ENCODE peak calls at places on chromosomes 16 and 17, in seven cellular contexts. One of them, this sample, is unnamed.

GRCh38 chr17:58525239-58525638 is 10.8 kb upstream of the MTMR4 start:
- DNase-seq in tibial nerve: peak
- DNase-seq in GM12865: no peak
- DNase-seq in LNCaP clone FGC: no peak
- DNase-seq in ascending aorta: no peak
- DNase-seq in lower leg skin: no peak
- DNase-seq in AG10803: peak
- DNase-seq in this sample: peak

GRCh38 chr17:6061290-6061689 is 8.9 kb upstream of the WSCD1 start:
- DNase-seq in tibial nerve: no peak
- DNase-seq in GM12865: no peak
- DNase-seq in LNCaP clone FGC: no peak
- DNase-seq in ascending aorta: peak
- DNase-seq in lower leg skin: no peak
- DNase-seq in AG10803: peak
- DNase-seq in this sample: no peak

GRCh38 chr17:5700791-5701190 is 116.5 kb upstream of the NLRP1 start:
- DNase-seq in tibial nerve: no peak
- DNase-seq in GM12865: no peak
- DNase-seq in LNCaP clone FGC: no peak
- DNase-seq in ascending aorta: no peak
- DNase-seq in lower leg skin: no peak
- DNase-seq in AG10803: no peak
- DNase-seq in this sample: no peak

GRCh38 chr16:12245088-12245922 is 268.8 kb downstream of the SNX29 start:
- DNase-seq in tibial nerve: no peak
- DNase-seq in GM12865: no peak
- DNase-seq in LNCaP clone FGC: no peak
- DNase-seq in ascending aorta: no peak
- DNase-seq in lower leg skin: no peak
- DNase-seq in AG10803: no peak
- DNase-seq in this sample: no peak

GRCh38 chr16:26952411-26952810 is 114.3 kb upstream of the C16orf82 start:
- DNase-seq in tibial nerve: no peak
- DNase-seq in GM12865: no peak
- DNase-seq in LNCaP clone FGC: no peak
- DNase-seq in ascending aorta: no peak
- DNase-seq in lower leg skin: no peak
- DNase-seq in AG10803: no peak
- DNase-seq in this sample: no peak

GRCh38 chr17:31494259-31495048 is 103.0 kb downstream of the RAB11FIP4 start:
- DNase-seq in tibial nerve: no peak
- DNase-seq in GM12865: peak
- DNase-seq in LNCaP clone FGC: no peak
- DNase-seq in ascending aorta: no peak
- DNase-seq in lower leg skin: no peak
- DNase-seq in AG10803: no peak
- DNase-seq in this sample: no peak

GRCh38 chr16:78770353-78771091 is 671.1 kb downstream of the WWOX start:
- DNase-seq in tibial nerve: peak
- DNase-seq in GM12865: peak
- DNase-seq in LNCaP clone FGC: no peak
- DNase-seq in ascending aorta: no peak
- DNase-seq in lower leg skin: peak
- DNase-seq in AG10803: peak
- DNase-seq in this sample: peak

GRCh38 chr17:51997723-51998122 is 160.8 kb downstream of the CA10 start:
- DNase-seq in tibial nerve: no peak
- DNase-seq in GM12865: no peak
- DNase-seq in LNCaP clone FGC: no peak
- DNase-seq in ascending aorta: no peak
- DNase-seq in lower leg skin: no peak
- DNase-seq in AG10803: no peak
- DNase-seq in this sample: no peak

GRCh38 chr17:6831662-6832263 is at the start of gene TEKT1:
- DNase-seq in tibial nerve: peak
- DNase-seq in GM12865: peak
- DNase-seq in LNCaP clone FGC: peak
- DNase-seq in ascending aorta: peak
- DNase-seq in lower leg skin: peak
- DNase-seq in AG10803: peak
- DNase-seq in this sample: peak

GRCh38 chr17:77445030-77445907 is 304.5 kb downstream of the SEC14L1 start:
- DNase-seq in tibial nerve: peak
- DNase-seq in GM12865: peak
- DNase-seq in LNCaP clone FGC: no peak
- DNase-seq in ascending aorta: no peak
- DNase-seq in lower leg skin: no peak
- DNase-seq in AG10803: peak
- DNase-seq in this sample: peak

GRCh38 chr16:89716493-89716892 is 4.2 kb downstream of the VPS9D1 start:
- DNase-seq in tibial nerve: no peak
- DNase-seq in GM12865: no peak
- DNase-seq in LNCaP clone FGC: no peak
- DNase-seq in ascending aorta: no peak
- DNase-seq in lower leg skin: no peak
- DNase-seq in AG10803: no peak
- DNase-seq in this sample: no peak

GRCh38 chr17:65558311-65558682 is 3.2 kb downstream of the AXIN2 start:
- DNase-seq in tibial nerve: no peak
- DNase-seq in GM12865: no peak
- DNase-seq in LNCaP clone FGC: no peak
- DNase-seq in ascending aorta: no peak
- DNase-seq in lower leg skin: no peak
- DNase-seq in AG10803: no peak
- DNase-seq in this sample: no peak

GRCh38 chr17:81558941-81559806 is 7.0 kb upstream of the FAAP100 start:
- DNase-seq in tibial nerve: no peak
- DNase-seq in GM12865: no peak
- DNase-seq in LNCaP clone FGC: no peak
- DNase-seq in ascending aorta: no peak
- DNase-seq in lower leg skin: no peak
- DNase-seq in AG10803: no peak
- DNase-seq in this sample: no peak

GRCh38 chr16:72298947-72299346 is 127.0 kb upstream of the PMFBP1 start:
- DNase-seq in tibial nerve: no peak
- DNase-seq in GM12865: no peak
- DNase-seq in LNCaP clone FGC: no peak
- DNase-seq in ascending aorta: no peak
- DNase-seq in lower leg skin: no peak
- DNase-seq in AG10803: no peak
- DNase-seq in this sample: no peak

GRCh38 chr17:77721823-77722160 is 236.7 kb upstream of the TNRC6C start:
- DNase-seq in tibial nerve: no peak
- DNase-seq in GM12865: no peak
- DNase-seq in LNCaP clone FGC: no peak
- DNase-seq in ascending aorta: no peak
- DNase-seq in lower leg skin: peak
- DNase-seq in AG10803: no peak
- DNase-seq in this sample: no peak

GRCh38 chr16:89246903-89247733 is 29.6 kb downstream of the ZNF778 start:
- DNase-seq in tibial nerve: peak
- DNase-seq in GM12865: peak
- DNase-seq in LNCaP clone FGC: no peak
- DNase-seq in ascending aorta: no peak
- DNase-seq in lower leg skin: peak
- DNase-seq in AG10803: peak
- DNase-seq in this sample: peak

GRCh38 chr16:27498426-27498825 is 51.3 kb downstream of the GTF3C1 start:
- DNase-seq in tibial nerve: no peak
- DNase-seq in GM12865: no peak
- DNase-seq in LNCaP clone FGC: no peak
- DNase-seq in ascending aorta: no peak
- DNase-seq in lower leg skin: no peak
- DNase-seq in AG10803: no peak
- DNase-seq in this sample: no peak

GRCh38 chr16:24452724-24453123 is 86.6 kb upstream of the RBBP6 start:
- DNase-seq in tibial nerve: no peak
- DNase-seq in GM12865: no peak
- DNase-seq in LNCaP clone FGC: no peak
- DNase-seq in ascending aorta: no peak
- DNase-seq in lower leg skin: no peak
- DNase-seq in AG10803: no peak
- DNase-seq in this sample: no peak

GRCh38 chr17:83071966-83072562 is 7.3 kb upstream of the METRNL start:
- DNase-seq in tibial nerve: no peak
- DNase-seq in GM12865: no peak
- DNase-seq in LNCaP clone FGC: no peak
- DNase-seq in ascending aorta: no peak
- DNase-seq in lower leg skin: no peak
- DNase-seq in AG10803: no peak
- DNase-seq in this sample: no peak

GRCh38 chr16:3637371-3637923 is 17.0 kb upstream of the DNASE1 start:
- DNase-seq in tibial nerve: no peak
- DNase-seq in GM12865: peak
- DNase-seq in LNCaP clone FGC: no peak
- DNase-seq in ascending aorta: no peak
- DNase-seq in lower leg skin: peak
- DNase-seq in AG10803: peak
- DNase-seq in this sample: peak

GRCh38 chr16:90077757-90078593 is 844 bp upstream of the PRDM7 start:
- DNase-seq in tibial nerve: no peak
- DNase-seq in GM12865: peak
- DNase-seq in LNCaP clone FGC: no peak
- DNase-seq in ascending aorta: no peak
- DNase-seq in lower leg skin: peak
- DNase-seq in AG10803: peak
- DNase-seq in this sample: no peak

GRCh38 chr16:87725596-87726235 is 40.1 kb downstream of the KLHDC4 start:
- DNase-seq in tibial nerve: no peak
- DNase-seq in GM12865: no peak
- DNase-seq in LNCaP clone FGC: no peak
- DNase-seq in ascending aorta: no peak
- DNase-seq in lower leg skin: no peak
- DNase-seq in AG10803: peak
- DNase-seq in this sample: no peak

GRCh38 chr17:77455111-77455877 is 314.5 kb downstream of the SEC14L1 start:
- DNase-seq in tibial nerve: peak
- DNase-seq in GM12865: peak
- DNase-seq in LNCaP clone FGC: no peak
- DNase-seq in ascending aorta: no peak
- DNase-seq in lower leg skin: no peak
- DNase-seq in AG10803: peak
- DNase-seq in this sample: no peak

GRCh38 chr16:10817963-10818941 is at the start of gene TVP23A:
- DNase-seq in tibial nerve: no peak
- DNase-seq in GM12865: no peak
- DNase-seq in LNCaP clone FGC: no peak
- DNase-seq in ascending aorta: no peak
- DNase-seq in lower leg skin: no peak
- DNase-seq in AG10803: no peak
- DNase-seq in this sample: no peak

GRCh38 chr16:396605-397004 is 394 bp upstream of the NME4 start:
- DNase-seq in tibial nerve: no peak
- DNase-seq in GM12865: peak
- DNase-seq in LNCaP clone FGC: no peak
- DNase-seq in ascending aorta: no peak
- DNase-seq in lower leg skin: no peak
- DNase-seq in AG10803: no peak
- DNase-seq in this sample: peak

GRCh38 chr17:75111777-75112176 is 2.0 kb downstream of the ARMC7 start:
- DNase-seq in tibial nerve: no peak
- DNase-seq in GM12865: no peak
- DNase-seq in LNCaP clone FGC: no peak
- DNase-seq in ascending aorta: no peak
- DNase-seq in lower leg skin: no peak
- DNase-seq in AG10803: no peak
- DNase-seq in this sample: no peak
- H3K4me3 ChIP-seq in tibial nerve: no peak
- H3K4me3 ChIP-seq in GM12865: no peak
- H3K4me3 ChIP-seq in LNCaP clone FGC: no peak
- H3K4me3 ChIP-seq in ascending aorta: no peak
- H3K4me3 ChIP-seq in lower leg skin: no peak
- H3K4me3 ChIP-seq in AG10803: no peak
- H3K4me3 ChIP-seq in this sample: no peak

GRCh38 chr17:2058521-2059124 is 3.7 kb downstream of the HIC1 start:
- DNase-seq in tibial nerve: peak
- DNase-seq in GM12865: peak
- DNase-seq in LNCaP clone FGC: no peak
- DNase-seq in ascending aorta: no peak
- DNase-seq in lower leg skin: peak
- DNase-seq in AG10803: no peak
- DNase-seq in this sample: peak
- TF ChIP-seq CTCF in tibial nerve: peak
- TF ChIP-seq CTCF in GM12865: peak
- TF ChIP-seq CTCF in LNCaP clone FGC: peak
- TF ChIP-seq CTCF in ascending aorta: peak
- TF ChIP-seq CTCF in lower leg skin: no peak
- TF ChIP-seq CTCF in AG10803: peak
- TF ChIP-seq CTCF in this sample: peak

DNA sequence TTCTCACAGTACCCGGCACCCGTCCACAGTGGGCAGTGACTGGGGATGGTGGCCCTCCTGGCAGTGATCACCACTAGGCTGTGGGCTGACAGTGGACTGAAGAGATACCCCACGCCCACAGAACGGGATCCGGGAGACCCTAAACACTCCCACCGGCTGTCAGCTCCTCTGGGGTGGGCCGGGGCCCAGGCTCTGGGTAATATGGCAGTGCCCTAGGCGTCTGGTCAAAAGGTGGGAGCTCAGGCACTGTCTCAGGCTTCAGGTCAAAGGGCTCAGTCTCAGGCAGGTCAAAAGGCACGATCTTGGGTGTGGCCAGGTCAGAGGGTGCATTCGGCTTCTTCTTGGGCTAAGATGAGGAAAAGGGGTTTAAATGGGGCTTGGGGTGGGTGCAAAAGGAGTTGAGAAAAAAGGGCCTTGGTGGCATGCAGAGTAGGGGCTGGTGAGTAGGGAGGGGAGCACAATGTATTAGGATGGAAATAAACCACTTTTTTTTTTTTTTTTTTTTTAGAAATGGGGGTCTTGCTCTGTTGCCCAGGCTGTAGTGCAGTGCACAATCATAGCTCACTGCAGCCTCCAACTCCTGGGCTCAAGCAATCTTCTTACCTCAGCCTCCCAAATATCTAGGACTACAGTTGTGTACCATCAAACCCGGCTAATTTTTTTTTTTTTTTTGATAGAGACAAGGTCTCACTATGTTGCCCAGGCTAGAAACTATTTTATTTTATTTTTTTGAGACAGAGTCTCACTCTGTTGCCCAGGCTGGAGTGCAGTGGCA is 11.0 kb downstream of the CAVIN1 start:
- DNase-seq in tibial nerve: no peak
- DNase-seq in GM12865: no peak
- DNase-seq in LNCaP clone FGC: no peak
- DNase-seq in ascending aorta: no peak
- DNase-seq in lower leg skin: no peak
- DNase-seq in AG10803: no peak
- DNase-seq in this sample: no peak
- H3K4me3 ChIP-seq in tibial nerve: peak
- H3K4me3 ChIP-seq in GM12865: no peak
- H3K4me3 ChIP-seq in LNCaP clone FGC: no peak
- H3K4me3 ChIP-seq in ascending aorta: peak
- H3K4me3 ChIP-seq in lower leg skin: no peak
- H3K4me3 ChIP-seq in AG10803: peak
- H3K4me3 ChIP-seq in this sample: no peak

DNA sequence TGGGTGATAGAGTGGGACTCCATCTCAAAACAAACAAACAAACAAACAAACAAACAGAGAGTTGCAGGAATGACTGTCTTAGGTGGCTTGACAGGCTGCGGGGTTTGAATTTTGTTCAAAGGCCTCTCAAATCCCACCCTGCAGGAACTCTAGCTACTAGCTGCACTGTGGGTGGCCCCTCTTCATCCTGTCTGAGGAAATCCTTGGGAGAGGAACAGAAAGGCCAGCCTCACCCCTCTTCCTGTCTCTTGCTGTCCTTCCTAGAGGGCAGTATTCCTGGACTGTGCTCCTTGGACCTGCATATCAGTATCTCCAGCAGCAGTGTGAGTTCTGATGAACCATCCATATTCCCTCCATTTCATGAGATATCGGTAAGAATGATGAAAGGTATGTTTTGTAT is 2.0 kb upstream of the CCDC92B start:
- DNase-seq in tibial nerve: no peak
- DNase-seq in GM12865: no peak
- DNase-seq in LNCaP clone FGC: no peak
- DNase-seq in ascending aorta: no peak
- DNase-seq in lower leg skin: no peak
- DNase-seq in AG10803: no peak
- DNase-seq in this sample: no peak
- TF ChIP-seq CTCF in tibial nerve: no peak
- TF ChIP-seq CTCF in GM12865: no peak
- TF ChIP-seq CTCF in LNCaP clone FGC: peak
- TF ChIP-seq CTCF in ascending aorta: no peak
- TF ChIP-seq CTCF in lower leg skin: no peak
- TF ChIP-seq CTCF in AG10803: no peak
- TF ChIP-seq CTCF in this sample: no peak

This sample was measured in sigmoid colon.